ENCODE peak calls at places on chromosomes 2 and 18, in ten cellular contexts. F is esophagus squamous epithelium, G is fibroblast of lung, V is astrocyte of the cerebellum, O is astrocyte, N is vagina, E is chondrocyte, R is fibroblast of the aortic adventitia, K is retinal pigment epithelial cell, Y is progenitor cell of endocrine pancreas. C is an unnamed sample.

GRCh38 chr2:188309364-188309763 is 17.7 kb downstream of the GULP1 start:
- DNase-seq in F (no peak), G (no peak), V (no peak), O (no peak), N (no peak), E (no peak), R (no peak), K (no peak), Y (no peak), C (no peak)

GRCh38 chr2:63983986-63984605 is 35.1 kb downstream of the VPS54 start:
- DNase-seq in F (no peak), G (no peak), V (no peak), O (peak), N (no peak), E (no peak), R (no peak), K (no peak), Y (no peak), C (no peak)

GRCh38 chr2:55014962-55015939 is 35.0 kb downstream of the RTN4 start:
- DNase-seq in F (no peak), G (peak), V (peak), O (peak), N (no peak), E (no peak), R (peak), K (peak), Y (peak), C (peak)

GRCh38 chr18:741931-742512 is 29.6 kb upstream of the ENOSF1 start:
- DNase-seq in F (no peak), G (peak), V (peak), O (peak), N (no peak), E (no peak), R (peak), K (peak), Y (no peak), C (no peak)

GRCh38 chr2:109447811-109448210 is 166.0 kb downstream of the SEPTIN10 start:
- DNase-seq in F (no peak), G (no peak), V (no peak), O (no peak), N (no peak), E (no peak), R (no peak), K (no peak), Y (no peak), C (no peak)

GRCh38 chr2:39666489-39667141 is 898 bp downstream of the TMEM178A start:
- DNase-seq in F (no peak), G (no peak), V (no peak), O (no peak), N (no peak), E (no peak), R (no peak), K (no peak), Y (no peak), C (no peak)

GRCh38 chr2:50840346-50841124 is 191.4 kb downstream of the NRXN1 start:
- DNase-seq in F (no peak), G (no peak), V (no peak), O (no peak), N (no peak), E (no peak), R (no peak), K (no peak), Y (no peak), C (no peak)

GRCh38 chr2:8517850-8518480 is 163.9 kb upstream of the ID2 start:
- DNase-seq in F (no peak), G (no peak), V (no peak), O (no peak), N (no peak), E (no peak), R (no peak), K (no peak), Y (no peak), C (no peak)

GRCh38 chr2:160347269-160347863 is 146.2 kb downstream of the RBMS1 start:
- DNase-seq in F (no peak), G (no peak), V (peak), O (peak), N (no peak), E (no peak), R (peak), K (no peak), Y (no peak), C (no peak)

GRCh38 chr2:100013892-100014677 is 128.3 kb downstream of the AFF3 start:
- DNase-seq in F (no peak), G (peak), V (peak), O (peak), N (no peak), E (no peak), R (peak), K (peak), Y (no peak), C (no peak)

GRCh38 chr2:190841707-190842505 is 38.7 kb upstream of the GLS start:
- DNase-seq in F (no peak), G (peak), V (no peak), O (peak), N (no peak), E (no peak), R (peak), K (no peak), Y (no peak), C (no peak)

GRCh38 chr18:72941001-72941400 is 73.2 kb upstream of the NETO1 start:
- DNase-seq in F (no peak), G (no peak), V (no peak), O (no peak), N (no peak), E (no peak), R (no peak), K (no peak), Y (no peak), C (no peak)

GRCh38 chr2:38214209-38214717 is 138.3 kb upstream of the CYP1B1 start:
- DNase-seq in F (no peak), G (peak), V (no peak), O (no peak), N (no peak), E (no peak), R (no peak), K (no peak), Y (no peak), C (no peak)

GRCh38 chr2:225937625-225938024 is 538.1 kb downstream of the NYAP2 start:
- DNase-seq in F (no peak), G (peak), V (peak), O (peak), N (no peak), E (no peak), R (peak), K (peak), Y (no peak), C (no peak)

GRCh38 chr2:8761529-8762164 is 75.8 kb downstream of the KIDINS220 start:
- DNase-seq in F (no peak), G (peak), V (peak), O (peak), N (no peak), E (no peak), R (peak), K (no peak), Y (no peak), C (no peak)

GRCh38 chr18:159037-159652 is 788 bp downstream of the USP14 start:
- DNase-seq in F (no peak), G (peak), V (no peak), O (no peak), N (no peak), E (no peak), R (peak), K (no peak), Y (no peak), C (no peak)

GRCh38 chr2:178700922-178701342 is 106.3 kb downstream of the TTN start:
- DNase-seq in F (no peak), G (peak), V (no peak), O (peak), N (no peak), E (no peak), R (peak), K (no peak), Y (no peak), C (no peak)

GRCh38 chr2:201939366-201939985 is 94.2 kb upstream of the FZD7 start:
- DNase-seq in F (no peak), G (no peak), V (no peak), O (peak), N (no peak), E (no peak), R (no peak), K (peak), Y (no peak), C (no peak)

GRCh38 chr2:120222186-120223033 is 790 bp downstream of the TMEM185B start:
- DNase-seq in F (no peak), G (no peak), V (no peak), O (no peak), N (no peak), E (no peak), R (no peak), K (no peak), Y (no peak), C (peak)

GRCh38 chr2:14550658-14551057 is 81.9 kb upstream of the LRATD1 start:
- DNase-seq in F (no peak), G (no peak), V (no peak), O (no peak), N (no peak), E (no peak), R (no peak), K (no peak), Y (no peak), C (no peak)

GRCh38 chr18:78501251-78501650 is 478.4 kb upstream of the SALL3 start:
- DNase-seq in F (no peak), G (no peak), V (no peak), O (no peak), N (no peak), E (no peak), R (no peak), K (no peak), Y (no peak), C (peak)

GRCh38 chr2:224887159-224887558 is 155.1 kb downstream of the DOCK10 start:
- DNase-seq in F (no peak), G (peak), V (no peak), O (peak), N (no peak), E (no peak), R (peak), K (no peak), Y (no peak), C (no peak)
- TF ChIP-seq CTCF in F (no peak), G (peak), V (peak), O (no peak), N (no peak), E (peak), R (peak), K (no peak), Y (no peak), C (no peak)

GRCh38 chr18:41373612-41374011 is 581.4 kb upstream of the PIK3C3 start:
- DNase-seq in F (no peak), G (no peak), V (no peak), O (no peak), N (no peak), E (no peak), R (no peak), K (no peak), Y (no peak), C (no peak)

DNA sequence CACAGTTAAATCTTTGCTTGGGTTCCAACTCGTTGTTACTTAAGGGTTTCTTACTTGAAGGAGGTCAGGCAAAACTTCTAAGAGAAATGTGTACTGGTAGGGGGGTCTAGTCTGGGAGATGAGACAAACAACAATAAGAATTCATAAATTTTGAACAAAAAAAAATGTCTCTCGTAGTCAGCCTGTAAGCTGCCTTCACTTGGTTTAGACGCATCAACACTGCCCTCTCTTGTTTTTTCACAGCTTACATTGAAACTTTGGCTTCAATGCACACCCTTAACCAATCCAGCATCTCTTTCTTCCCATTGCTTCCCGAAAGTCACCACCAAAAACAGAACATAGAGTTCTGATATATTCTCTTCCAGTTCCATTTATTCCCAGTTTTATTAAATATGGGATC is 576.4 kb upstream of the PIK3C3 start:
- DNase-seq in F (no peak), G (peak), V (peak), O (peak), N (no peak), E (no peak), R (peak), K (peak), Y (no peak), C (no peak)
- TF ChIP-seq CTCF in F (no peak), G (no peak), V (peak), O (peak), N (no peak), E (peak), R (no peak), K (peak), Y (peak), C (no peak)

GRCh38 chr2:155203187-155203586 is 504.7 kb downstream of the KCNJ3 start:
- DNase-seq in F (no peak), G (no peak), V (no peak), O (no peak), N (no peak), E (no peak), R (no peak), K (no peak), Y (no peak), C (no peak)
- TF ChIP-seq CTCF in F (no peak), G (no peak), V (no peak), O (no peak), N (no peak), E (no peak), R (no peak), K (peak), Y (no peak), C (no peak)

DNA sequence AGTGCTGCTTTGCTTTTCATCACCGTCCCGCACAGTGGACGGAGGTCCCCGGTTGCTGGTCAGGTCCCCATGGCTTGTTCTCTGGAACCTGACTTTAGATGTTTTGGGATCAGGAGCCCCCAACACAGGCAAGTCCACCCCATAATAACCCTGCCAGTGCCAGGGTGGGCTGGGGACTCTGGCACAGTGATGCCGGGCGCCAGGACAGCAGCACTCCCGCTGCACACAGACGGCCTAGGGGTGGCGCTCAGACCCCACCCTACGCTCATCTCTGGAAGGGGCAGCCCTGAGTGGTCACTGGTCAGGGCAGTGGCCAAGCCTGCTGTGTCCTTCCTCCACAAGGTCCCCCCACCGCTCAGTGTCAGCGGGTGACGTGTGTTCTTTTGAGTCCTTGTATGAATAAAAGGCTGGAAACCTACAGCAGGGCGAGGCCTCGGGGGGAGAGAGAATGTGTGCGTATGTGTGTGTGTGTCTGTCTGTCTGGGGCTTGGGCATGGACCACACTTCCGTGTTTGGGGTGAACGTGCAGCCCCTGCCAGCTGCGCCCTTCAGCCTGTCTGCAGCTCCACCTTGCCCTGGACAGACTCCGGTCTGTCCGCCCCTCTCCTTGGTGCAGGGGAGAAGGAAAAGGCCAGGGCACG is 32.3 kb downstream of the GPC1 start:
- DNase-seq in F (no peak), G (no peak), V (no peak), O (no peak), N (peak), E (peak), R (no peak), K (no peak), Y (no peak), C (peak)
- TF ChIP-seq CTCF in F (no peak), G (no peak), V (no peak), O (no peak), N (no peak), E (peak), R (no peak), K (no peak), Y (no peak), C (no peak)

GRCh38 chr2:152637251-152637650 is 80.0 kb downstream of the PRPF40A start:
- DNase-seq in F (no peak), G (no peak), V (no peak), O (no peak), N (no peak), E (no peak), R (no peak), K (no peak), Y (no peak), C (no peak)
- TF ChIP-seq CTCF in F (no peak), G (no peak), V (no peak), O (no peak), N (no peak), E (no peak), R (no peak), K (no peak), Y (no peak), C (no peak)

GRCh38 chr2:234996467-234997270 is 44.9 kb downstream of the SH3BP4 start:
- DNase-seq in F (no peak), G (peak), V (peak), O (peak), N (no peak), E (peak), R (peak), K (peak), Y (no peak), C (no peak)
- TF ChIP-seq CTCF in F (no peak), G (no peak), V (peak), O (peak), N (no peak), E (peak), R (peak), K (peak), Y (peak), C (no peak)

DNA sequence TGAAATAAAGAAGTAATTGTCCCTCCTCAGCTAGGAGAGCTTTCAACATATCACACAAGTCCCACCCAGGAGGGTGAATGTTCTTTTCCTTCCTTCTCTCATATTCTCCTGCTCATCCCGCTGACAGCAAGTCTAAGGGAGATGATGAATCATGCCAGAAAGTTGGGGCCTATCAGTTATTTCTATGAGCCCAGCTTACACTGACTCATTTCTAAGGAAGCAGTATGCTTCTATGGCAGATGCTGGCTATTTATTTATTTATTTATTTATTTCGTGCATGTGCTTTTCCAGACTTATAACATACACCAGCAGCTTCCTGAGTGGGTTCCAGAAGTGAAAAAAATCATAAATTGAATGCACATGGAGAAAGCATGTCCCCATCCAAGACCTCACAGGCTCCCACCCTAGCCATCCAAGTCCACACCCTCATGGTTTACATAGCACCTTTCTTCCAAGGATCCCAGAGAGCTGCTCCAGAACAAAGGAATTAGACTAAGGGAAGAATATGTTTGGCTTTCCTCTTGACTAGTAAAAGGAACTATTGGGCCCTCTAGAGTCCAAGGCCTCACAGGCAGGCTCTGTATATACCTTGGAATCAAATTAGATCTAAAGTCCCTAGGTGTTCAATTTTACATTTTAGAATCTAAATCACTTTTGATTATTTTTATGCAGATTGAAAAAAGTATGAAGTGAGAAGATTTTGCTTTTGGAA is 1074.2 kb upstream of the ZEB2 start:
- DNase-seq in F (no peak), G (peak), V (no peak), O (peak), N (no peak), E (no peak), R (peak), K (peak), Y (no peak), C (no peak)
- TF ChIP-seq CTCF in F (no peak), G (peak), V (no peak), O (peak), N (no peak), E (peak), R (peak), K (peak), Y (no peak), C (no peak)

GRCh38 chr2:85830645-85831044 is 58.1 kb downstream of the ST3GAL5 start:
- DNase-seq in F (no peak), G (no peak), V (no peak), O (no peak), N (no peak), E (no peak), R (no peak), K (no peak), Y (no peak), C (no peak)
- TF ChIP-seq CTCF in F (peak), G (no peak), V (peak), O (no peak), N (no peak), E (peak), R (no peak), K (peak), Y (no peak), C (no peak)

C was measured in lower leg skin.